ENCODE peak calls at places on chromosomes 4 and X, in nine cellular contexts. One of them, this sample, is unnamed.

GRCh38 chrX:50838820-50839600 is 25.0 kb upstream of the SHROOM4 start:
- DNase-seq in uterus: no peak
- DNase-seq in esophagus squamous epithelium: no peak
- DNase-seq in transverse colon: no peak
- DNase-seq in breast epithelium: no peak
- DNase-seq in gastrocnemius medialis: no peak
- DNase-seq in stomach: no peak
- DNase-seq in IMR-90: no peak
- DNase-seq in heart left ventricle: no peak
- DNase-seq in this sample: no peak

GRCh38 chrX:120457766-120458180 is 11.3 kb downstream of the LAMP2 start:
- DNase-seq in uterus: no peak
- DNase-seq in esophagus squamous epithelium: no peak
- DNase-seq in transverse colon: no peak
- DNase-seq in breast epithelium: no peak
- DNase-seq in gastrocnemius medialis: no peak
- DNase-seq in stomach: no peak
- DNase-seq in IMR-90: peak; percentile 76
- DNase-seq in heart left ventricle: no peak
- DNase-seq in this sample: no peak

GRCh38 chrX:97616883-97617510 is 733.3 kb downstream of the RPA4 start:
- DNase-seq in uterus: no peak
- DNase-seq in esophagus squamous epithelium: no peak
- DNase-seq in transverse colon: no peak
- DNase-seq in breast epithelium: no peak
- DNase-seq in gastrocnemius medialis: no peak
- DNase-seq in stomach: no peak
- DNase-seq in IMR-90: peak; percentile 74
- DNase-seq in heart left ventricle: no peak
- DNase-seq in this sample: no peak

GRCh38 chrX:151722241-151722846 is 6.5 kb downstream of the FATE1 start:
- DNase-seq in uterus: no peak
- DNase-seq in esophagus squamous epithelium: no peak
- DNase-seq in transverse colon: peak; percentile 14
- DNase-seq in breast epithelium: no peak
- DNase-seq in gastrocnemius medialis: no peak
- DNase-seq in stomach: peak; percentile 49
- DNase-seq in IMR-90: no peak
- DNase-seq in heart left ventricle: peak; percentile 21
- DNase-seq in this sample: no peak

GRCh38 chr4:34039766-34040165 is 2204.5 kb downstream of the ARAP2 start:
- DNase-seq in uterus: no peak
- DNase-seq in esophagus squamous epithelium: no peak
- DNase-seq in transverse colon: no peak
- DNase-seq in breast epithelium: no peak
- DNase-seq in gastrocnemius medialis: no peak
- DNase-seq in stomach: no peak
- DNase-seq in IMR-90: no peak
- DNase-seq in heart left ventricle: no peak
- DNase-seq in this sample: no peak

GRCh38 chr4:143514432-143514831 is 930 bp downstream of the SMARCA5 start:
- DNase-seq in uterus: peak; percentile 33
- DNase-seq in esophagus squamous epithelium: no peak
- DNase-seq in transverse colon: peak; percentile 41
- DNase-seq in breast epithelium: peak; percentile 32
- DNase-seq in gastrocnemius medialis: peak; percentile 35
- DNase-seq in stomach: peak; percentile 34
- DNase-seq in IMR-90: peak; percentile 48
- DNase-seq in heart left ventricle: peak; percentile 49
- DNase-seq in this sample: peak; percentile 57

GRCh38 chrX:109782994-109783711 is 50.1 kb upstream of the ACSL4 start:
- DNase-seq in uterus: no peak
- DNase-seq in esophagus squamous epithelium: no peak
- DNase-seq in transverse colon: no peak
- DNase-seq in breast epithelium: no peak
- DNase-seq in gastrocnemius medialis: no peak
- DNase-seq in stomach: no peak
- DNase-seq in IMR-90: peak; percentile 45
- DNase-seq in heart left ventricle: no peak
- DNase-seq in this sample: no peak

GRCh38 chrX:84339507-84340364 is 151.7 kb upstream of the RPS6KA6 start:
- DNase-seq in uterus: no peak
- DNase-seq in esophagus squamous epithelium: no peak
- DNase-seq in transverse colon: no peak
- DNase-seq in breast epithelium: no peak
- DNase-seq in gastrocnemius medialis: no peak
- DNase-seq in stomach: no peak
- DNase-seq in IMR-90: peak; percentile 6
- DNase-seq in heart left ventricle: no peak
- DNase-seq in this sample: no peak

GRCh38 chr4:99826016-99826415 is 9.4 kb downstream of the DAPP1 start:
- DNase-seq in uterus: no peak
- DNase-seq in esophagus squamous epithelium: no peak
- DNase-seq in transverse colon: no peak
- DNase-seq in breast epithelium: no peak
- DNase-seq in gastrocnemius medialis: no peak
- DNase-seq in stomach: no peak
- DNase-seq in IMR-90: no peak
- DNase-seq in heart left ventricle: no peak
- DNase-seq in this sample: no peak

GRCh38 chr4:10088135-10089010 is 28.2 kb downstream of the WDR1 start:
- DNase-seq in uterus: no peak
- DNase-seq in esophagus squamous epithelium: no peak
- DNase-seq in transverse colon: no peak
- DNase-seq in breast epithelium: no peak
- DNase-seq in gastrocnemius medialis: peak; percentile 7
- DNase-seq in stomach: no peak
- DNase-seq in IMR-90: no peak
- DNase-seq in heart left ventricle: no peak
- DNase-seq in this sample: peak; percentile 13

GRCh38 chr4:94941706-94942105 is 184.0 kb downstream of the BMPR1B start:
- DNase-seq in uterus: no peak
- DNase-seq in esophagus squamous epithelium: no peak
- DNase-seq in transverse colon: no peak
- DNase-seq in breast epithelium: no peak
- DNase-seq in gastrocnemius medialis: no peak
- DNase-seq in stomach: no peak
- DNase-seq in IMR-90: no peak
- DNase-seq in heart left ventricle: no peak
- DNase-seq in this sample: no peak

GRCh38 chr4:180350866-180351350 is 1892.3 kb upstream of the TENM3 start:
- DNase-seq in uterus: no peak
- DNase-seq in esophagus squamous epithelium: no peak
- DNase-seq in transverse colon: no peak
- DNase-seq in breast epithelium: no peak
- DNase-seq in gastrocnemius medialis: no peak
- DNase-seq in stomach: no peak
- DNase-seq in IMR-90: peak; percentile 2
- DNase-seq in heart left ventricle: no peak
- DNase-seq in this sample: no peak
- H3K27ac ChIP-seq in uterus: no peak overlapping the region
- H3K27ac ChIP-seq in esophagus squamous epithelium: no peak overlapping the region
- H3K27ac ChIP-seq in transverse colon: no peak overlapping the region
- H3K27ac ChIP-seq in breast epithelium: no peak overlapping the region
- H3K27ac ChIP-seq in gastrocnemius medialis: no peak overlapping the region
- H3K27ac ChIP-seq in stomach: no peak overlapping the region
- H3K27ac ChIP-seq in IMR-90: no peak overlapping the region
- H3K27ac ChIP-seq in heart left ventricle: no peak overlapping the region
- H3K27ac ChIP-seq in this sample: no peak overlapping the region

GRCh38 chrX:7147978-7148824 is at the start of gene PUDP:
- DNase-seq in uterus: peak; percentile 91
- DNase-seq in esophagus squamous epithelium: peak; percentile 35
- DNase-seq in transverse colon: peak; percentile 92
- DNase-seq in breast epithelium: peak; percentile 81
- DNase-seq in gastrocnemius medialis: peak; percentile 77
- DNase-seq in stomach: peak; percentile 95
- DNase-seq in IMR-90: peak; percentile 83
- DNase-seq in heart left ventricle: peak; percentile 84
- DNase-seq in this sample: peak; percentile 93
- TF ChIP-seq POLR2A in uterus: peak; percentile 64
- TF ChIP-seq POLR2A in esophagus squamous epithelium: no peak
- TF ChIP-seq POLR2A in transverse colon: peak; percentile 40
- TF ChIP-seq POLR2A in breast epithelium: no peak
- TF ChIP-seq POLR2A in gastrocnemius medialis: peak; percentile 70
- TF ChIP-seq POLR2A in stomach: no peak
- TF ChIP-seq POLR2A in IMR-90: peak; percentile 48
- TF ChIP-seq POLR2A in heart left ventricle: peak; percentile 45
- TF ChIP-seq POLR2A in this sample: peak; percentile 65

GRCh38 chr4:163663454-163664225 is 169.2 kb downstream of the TMA16 start:
- DNase-seq in uterus: no peak
- DNase-seq in esophagus squamous epithelium: no peak
- DNase-seq in transverse colon: no peak
- DNase-seq in breast epithelium: no peak
- DNase-seq in gastrocnemius medialis: no peak
- DNase-seq in stomach: no peak
- DNase-seq in IMR-90: no peak
- DNase-seq in heart left ventricle: no peak
- DNase-seq in this sample: no peak
- H3K4me3 ChIP-seq in uterus: no peak overlapping the region
- H3K4me3 ChIP-seq in esophagus squamous epithelium: no peak overlapping the region
- H3K4me3 ChIP-seq in transverse colon: no peak overlapping the region
- H3K4me3 ChIP-seq in breast epithelium: no peak overlapping the region
- H3K4me3 ChIP-seq in gastrocnemius medialis: no peak overlapping the region
- H3K4me3 ChIP-seq in stomach: no peak overlapping the region
- H3K4me3 ChIP-seq in IMR-90: no peak overlapping the region
- H3K4me3 ChIP-seq in heart left ventricle: no peak overlapping the region
- H3K4me3 ChIP-seq in this sample: no peak overlapping the region

GRCh38 chr4:118353452-118353851 is 649 bp upstream of the PRSS12 start:
- DNase-seq in uterus: no peak
- DNase-seq in esophagus squamous epithelium: no peak
- DNase-seq in transverse colon: no peak
- DNase-seq in breast epithelium: no peak
- DNase-seq in gastrocnemius medialis: no peak
- DNase-seq in stomach: no peak
- DNase-seq in IMR-90: no peak
- DNase-seq in heart left ventricle: no peak
- DNase-seq in this sample: no peak

GRCh38 chr4:118354913-118355312 is 2.1 kb upstream of the PRSS12 start:
- DNase-seq in uterus: no peak
- DNase-seq in esophagus squamous epithelium: no peak
- DNase-seq in transverse colon: no peak
- DNase-seq in breast epithelium: no peak
- DNase-seq in gastrocnemius medialis: no peak
- DNase-seq in stomach: no peak
- DNase-seq in IMR-90: no peak
- DNase-seq in heart left ventricle: no peak
- DNase-seq in this sample: no peak

GRCh38 chr4:118352843-118353373 is at the start of gene PRSS12:
- DNase-seq in uterus: peak; percentile 22
- DNase-seq in esophagus squamous epithelium: no peak
- DNase-seq in transverse colon: peak; percentile 85
- DNase-seq in breast epithelium: no peak
- DNase-seq in gastrocnemius medialis: no peak
- DNase-seq in stomach: peak; percentile 77
- DNase-seq in IMR-90: peak; percentile 75
- DNase-seq in heart left ventricle: peak; percentile 39
- DNase-seq in this sample: peak; percentile 24

GRCh38 chr4:118350961-118351360 is 1.8 kb downstream of the PRSS12 start:
- DNase-seq in uterus: no peak
- DNase-seq in esophagus squamous epithelium: no peak
- DNase-seq in transverse colon: no peak
- DNase-seq in breast epithelium: no peak
- DNase-seq in gastrocnemius medialis: no peak
- DNase-seq in stomach: no peak
- DNase-seq in IMR-90: no peak
- DNase-seq in heart left ventricle: no peak
- DNase-seq in this sample: no peak

DNA sequence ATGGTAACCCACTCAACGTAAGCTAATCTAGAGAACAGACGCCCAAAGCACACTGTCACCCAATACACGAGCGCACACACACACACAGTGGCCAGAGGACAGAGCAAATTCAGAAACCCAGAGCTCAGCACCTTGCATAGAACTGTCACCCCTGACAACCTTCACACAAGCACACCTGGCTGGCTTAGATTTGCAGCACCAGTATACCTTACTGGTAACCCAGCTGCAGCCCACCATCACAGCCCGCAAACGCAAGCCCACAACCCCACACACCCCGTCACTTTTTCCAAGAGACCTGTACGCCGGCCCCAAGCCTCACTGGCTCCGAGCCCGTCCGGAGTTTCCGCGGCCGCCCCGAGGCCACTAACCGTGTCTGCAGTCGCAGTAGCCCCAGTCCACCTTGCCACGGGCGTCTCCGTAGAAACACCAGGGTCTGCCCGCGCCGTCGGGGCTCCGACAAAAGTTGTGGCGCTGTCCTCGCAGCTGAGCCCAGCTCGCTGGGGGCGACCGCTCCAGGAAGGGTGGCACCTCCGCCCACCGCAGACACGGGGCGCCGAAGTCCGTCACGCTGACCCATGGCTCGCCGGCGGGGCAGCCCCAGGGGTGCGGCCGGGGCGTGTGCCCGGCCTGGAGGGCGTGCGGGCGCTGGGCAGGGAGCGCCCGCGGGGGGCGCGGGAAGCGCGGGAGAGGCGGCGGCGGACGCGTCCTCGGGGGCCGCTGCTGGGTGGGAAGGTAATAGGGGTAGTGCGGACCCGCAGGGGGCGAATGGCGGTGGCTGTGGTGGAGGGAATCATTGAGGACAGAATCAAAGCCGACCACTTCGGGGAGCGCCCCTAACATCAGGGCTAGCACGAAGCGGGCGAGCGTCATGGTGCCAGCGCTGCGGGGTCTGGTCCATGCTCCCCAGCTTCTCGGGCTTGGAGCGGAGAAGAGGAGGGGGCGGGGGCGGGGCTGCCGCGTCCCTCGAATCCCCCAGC is 664 bp downstream of the PRSS12 start:
- DNase-seq in uterus: no peak
- DNase-seq in esophagus squamous epithelium: no peak
- DNase-seq in transverse colon: peak; percentile 65
- DNase-seq in breast epithelium: no peak
- DNase-seq in gastrocnemius medialis: no peak
- DNase-seq in stomach: peak; percentile 51
- DNase-seq in IMR-90: peak; percentile 59
- DNase-seq in heart left ventricle: no peak
- DNase-seq in this sample: no peak
- H3K27ac ChIP-seq in uterus: no peak overlapping the region
- H3K27ac ChIP-seq in esophagus squamous epithelium: peak overlapping the region; percentile 50
- H3K27ac ChIP-seq in transverse colon: peak overlapping the region; percentile 84
- H3K27ac ChIP-seq in breast epithelium: peak overlapping the region; percentile 29
- H3K27ac ChIP-seq in gastrocnemius medialis: no peak overlapping the region
- H3K27ac ChIP-seq in stomach: peak overlapping the region; percentile 70
- H3K27ac ChIP-seq in IMR-90: peak overlapping the region; percentile 82
- H3K27ac ChIP-seq in heart left ventricle: no peak overlapping the region
- H3K27ac ChIP-seq in this sample: no peak overlapping the region

This sample was measured in ovary.